ENCODE peak calls at places on chromosomes 2 and 18, in four cellular contexts. N is H9, P is mesendoderm, Y is mesenchymal stem cell. E is an unnamed sample.
A peak's percentile ranks its signal among the peaks of the same experiment; 100 is the strongest.

GRCh38 chr2:7012141-7012809 is 95.1 kb downstream of the RNF144A start:
- DNase-seq in Y (peak; percentile 82), P (no peak), N (no peak), E (no peak)

GRCh38 chr2:47072018-47072691 is 83.0 kb downstream of the STPG4 start:
- DNase-seq in P (no peak), N (peak; percentile 60), Y (peak; percentile 82), E (peak; percentile 70)

GRCh38 chr2:23803275-23803964 is 123.5 kb downstream of the ATAD2B start:
- DNase-seq in Y (peak; percentile 47), P (no peak), N (no peak), E (peak; percentile 79)

GRCh38 chr18:23889907-23890306 is 124.6 kb upstream of the TTC39C start:
- DNase-seq in N (no peak), P (no peak), Y (no peak), E (no peak)

GRCh38 chr2:6442252-6442651 is 423.5 kb downstream of the CMPK2 start:
- DNase-seq in Y (no peak), N (no peak), P (no peak), E (peak; percentile 17)

GRCh38 chr2:224562831-224563230 is 22.3 kb downstream of the CUL3 start:
- DNase-seq in Y (peak; percentile 15), P (no peak), N (no peak), E (no peak)

GRCh38 chr2:178280261-178280852 is 86.0 kb downstream of the OSBPL6 start:
- DNase-seq in Y (peak; percentile 61), P (peak; percentile 39), N (no peak), E (peak; percentile 59)

GRCh38 chr2:113105047-113105446 is 22.4 kb upstream of the IL1RN start:
- DNase-seq in N (no peak), Y (peak; percentile 27), P (no peak), E (peak; percentile 46)

GRCh38 chr18:50042611-50043010 is 152.3 kb downstream of the MYO5B start:
- DNase-seq in P (peak; percentile 48), N (peak; percentile 34), Y (no peak), E (no peak)

GRCh38 chr18:24546304-24546703 is 85.9 kb downstream of the HRH4 start:
- DNase-seq in N (no peak), P (no peak), Y (no peak), E (no peak)

GRCh38 chr18:23498877-23499570 is 4.3 kb upstream of the RMC1 start:
- DNase-seq in Y (peak; percentile 81), P (peak; percentile 85), N (peak; percentile 79), E (peak; percentile 74)

GRCh38 chr2:163734911-163735691 is 707 bp downstream of the FIGN start:
- DNase-seq in P (peak; percentile 61), Y (peak; percentile 61), N (no peak), E (peak; percentile 11)

GRCh38 chr2:150080115-150080514 is 407.4 kb downstream of the RND3 start:
- DNase-seq in N (no peak), Y (peak; percentile 76), P (no peak), E (peak; percentile 50)

GRCh38 chr18:69948919-69949537 is 1.4 kb upstream of the CD226 start:
- DNase-seq in P (peak; percentile 15), Y (no peak), N (no peak), E (peak; percentile 57)

GRCh38 chr2:148643421-148643820 is 1.1 kb upstream of the EPC2 start:
- DNase-seq in P (no peak), Y (no peak), N (no peak), E (no peak)

GRCh38 chr2:44972771-44973535 is 31.5 kb downstream of the SIX3 start:
- DNase-seq in P (peak; percentile 70), N (no peak), Y (no peak), E (no peak)

GRCh38 chr18:28963481-28963880 is 786.6 kb upstream of the CDH2 start:
- DNase-seq in P (no peak), N (no peak), Y (no peak), E (peak; percentile 55)

GRCh38 chr2:3399829-3400228 is 20.3 kb downstream of the TRAPPC12 start:
- DNase-seq in Y (no peak), N (no peak), P (no peak), E (no peak)

GRCh38 chr2:101120124-101120996 is 30.8 kb downstream of the TBC1D8 start:
- DNase-seq in P (no peak), Y (peak; percentile 90), N (no peak), E (peak; percentile 29)

GRCh38 chr2:195573314-195573713 is 83.7 kb upstream of the SLC39A10 start:
- DNase-seq in Y (no peak), N (no peak), P (no peak), E (peak; percentile 70)

GRCh38 chr2:191864623-191865521 is 18.0 kb upstream of the CAVIN2 start:
- DNase-seq in N (no peak), Y (peak; percentile 75), P (no peak), E (peak; percentile 53)

GRCh38 chr2:237444026-237444425 is 30.1 kb upstream of the COL6A3 start:
- DNase-seq in N (no peak), Y (peak; percentile 62), P (no peak), E (no peak)

GRCh38 chr2:237447496-237447895 is 33.5 kb upstream of the COL6A3 start:
- DNase-seq in N (no peak), Y (no peak), P (no peak), E (no peak)

GRCh38 chr2:237448171-237448570 is 34.2 kb upstream of the COL6A3 start:
- DNase-seq in Y (no peak), N (no peak), P (no peak), E (no peak)

GRCh38 chr2:237446333-237446654 is 32.3 kb upstream of the COL6A3 start:
- DNase-seq in N (no peak), P (no peak), Y (no peak), E (no peak)

GRCh38 chr2:237445611-237446332 is 31.8 kb upstream of the COL6A3 start:
- DNase-seq in Y (no peak), N (no peak), P (no peak), E (no peak)
- H2AK5ac ChIP-seq in Y (no peak overlapping the region), N (no peak overlapping the region), P (no peak overlapping the region), E (no peak overlapping the region)

DNA sequence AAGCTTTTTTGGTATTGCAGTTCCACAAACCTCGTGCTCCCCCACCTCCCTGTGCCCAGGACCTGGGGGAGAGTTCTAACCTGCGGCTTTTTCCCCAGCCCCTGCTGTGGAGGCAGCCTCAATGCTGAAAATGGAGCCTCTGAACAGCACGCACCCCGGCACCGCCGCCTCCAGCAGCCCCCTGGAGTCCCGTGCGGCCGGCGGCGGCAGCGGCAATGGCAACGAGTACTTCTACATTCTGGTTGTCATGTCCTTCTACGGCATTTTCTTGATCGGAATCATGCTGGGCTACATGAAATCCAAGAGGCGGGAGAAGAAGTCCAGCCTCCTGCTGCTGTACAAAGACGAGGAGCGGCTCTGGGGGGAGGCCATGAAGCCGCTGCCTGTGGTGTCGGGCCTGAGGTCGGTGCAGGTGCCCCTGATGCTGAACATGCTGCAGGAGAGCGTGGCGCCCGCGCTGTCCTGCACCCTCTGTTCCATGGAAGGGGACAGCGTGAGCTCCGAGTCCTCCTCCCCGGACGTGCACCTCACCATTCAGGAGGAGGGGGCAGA is 796 bp downstream of the KCNE4 start:
- DNase-seq in N (no peak), Y (peak; percentile 47), P (no peak), E (no peak)
- H2AK5ac ChIP-seq in N (no peak overlapping the region), Y (no peak overlapping the region), P (no peak overlapping the region), E (peak overlapping the region; percentile 85)

GRCh38 chr2:240137596-240138274 is 1.6 kb upstream of the COPS9 start:
- DNase-seq in P (no peak), N (peak; percentile 24), Y (no peak), E (no peak)

GRCh38 chr2:240135706-240136012 is 446 bp downstream of the COPS9 start:
- DNase-seq in P (no peak), N (no peak), Y (no peak), E (no peak)

GRCh38 chr2:240138275-240138984 is 2.0 kb downstream of the OTOS start:
- DNase-seq in P (no peak), N (peak; percentile 20), Y (no peak), E (peak; percentile 14)

GRCh38 chr2:240136013-240136670 is at the start of gene COPS9:
- DNase-seq in P (peak; percentile 91), Y (peak; percentile 89), N (peak; percentile 85), E (peak; percentile 85)

DNA sequence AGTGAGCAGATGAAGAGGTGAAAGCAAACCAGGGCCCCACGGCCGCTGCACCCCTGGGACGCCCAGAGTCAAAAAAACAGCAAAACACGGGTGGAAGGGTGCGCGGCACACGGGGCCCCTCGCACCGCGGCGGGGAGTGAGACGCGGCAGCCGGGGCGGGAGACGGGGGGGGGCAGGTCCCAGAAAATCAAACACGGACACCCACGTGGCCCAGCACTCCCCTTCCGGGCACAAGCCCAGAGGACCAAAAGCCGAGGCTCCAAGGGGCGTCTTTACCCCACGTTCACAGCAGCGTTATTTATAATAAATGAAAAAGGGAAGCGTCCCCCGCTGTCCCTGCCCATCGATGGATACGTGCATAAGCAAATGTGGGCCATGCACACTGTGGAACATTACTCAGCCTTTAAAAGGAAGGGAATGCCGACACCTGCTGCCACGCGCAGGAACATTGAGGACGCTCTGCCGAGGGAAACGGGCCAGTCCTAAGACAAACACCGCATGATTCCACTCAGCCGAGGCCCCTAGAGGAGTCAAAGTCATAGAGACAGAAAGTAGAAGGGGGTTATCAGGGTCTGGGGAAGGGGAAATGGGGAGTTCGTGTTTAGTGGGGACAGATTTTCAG is 677 bp upstream of the COPS9 start:
- DNase-seq in N (peak; percentile 22), P (no peak), Y (no peak), E (no peak)
- H2AK5ac ChIP-seq in N (no peak overlapping the region), P (no peak overlapping the region), Y (no peak overlapping the region), E (no peak overlapping the region)

GRCh38 chr18:35619468-35619867 is 37.9 kb downstream of the GALNT1 start:
- DNase-seq in N (no peak), P (no peak), Y (peak; percentile 36), E (no peak)

GRCh38 chr18:35625232-35625631 is 43.7 kb downstream of the GALNT1 start:
- DNase-seq in N (no peak), Y (no peak), P (no peak), E (no peak)

GRCh38 chr18:35620765-35621164 is 39.2 kb downstream of the GALNT1 start:
- DNase-seq in N (no peak), P (no peak), Y (no peak), E (no peak)

GRCh38 chr18:35619941-35620340 is 38.4 kb downstream of the GALNT1 start:
- DNase-seq in P (no peak), N (no peak), Y (no peak), E (no peak)

DNA sequence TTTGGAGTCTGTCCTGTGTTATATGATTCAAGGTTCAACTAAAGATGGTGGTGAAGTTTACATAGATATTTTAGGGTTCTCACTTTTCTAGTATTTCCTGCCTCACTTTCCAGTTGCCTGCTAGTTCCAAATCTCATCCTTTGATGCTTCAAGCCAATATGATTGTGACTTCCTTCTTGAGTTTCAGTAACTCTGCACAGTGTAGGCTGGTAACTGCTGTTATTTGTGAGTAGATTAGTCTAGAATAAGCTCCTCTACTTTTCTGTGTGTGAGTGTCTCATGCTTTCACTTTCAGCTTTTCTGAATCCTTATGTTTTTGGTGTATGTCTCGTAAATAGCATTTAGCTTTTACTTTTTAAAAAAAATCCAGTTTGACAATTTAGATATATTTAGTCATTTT is 42.6 kb downstream of the GALNT1 start:
- DNase-seq in P (no peak), N (no peak), Y (no peak), E (no peak)
- H2AK5ac ChIP-seq in P (no peak overlapping the region), N (no peak overlapping the region), Y (no peak overlapping the region), E (no peak overlapping the region)

GRCh38 chr18:9226463-9226862 is 89.9 kb downstream of the ANKRD12 start:
- DNase-seq in P (no peak), N (no peak), Y (no peak), E (no peak)
- H2AK5ac ChIP-seq in P (no peak overlapping the region), N (no peak overlapping the region), Y (no peak overlapping the region), E (no peak overlapping the region)

GRCh38 chr2:128345436-128346165 is 26.9 kb upstream of the HS6ST1 start:
- DNase-seq in Y (no peak), P (no peak), N (no peak), E (no peak)
- H2AK5ac ChIP-seq in Y (no peak overlapping the region), P (no peak overlapping the region), N (no peak overlapping the region), E (no peak overlapping the region)

GRCh38 chr2:237490009-237490804 is 3.2 kb downstream of the MLPH start:
- DNase-seq in P (peak; percentile 94), Y (peak; percentile 23), N (no peak), E (no peak)
- H2AK5ac ChIP-seq in P (no peak overlapping the region), Y (peak overlapping the region; percentile 88), N (no peak overlapping the region), E (no peak overlapping the region)